ENCODE peak calls at places on chromosome 9, in ten cellular contexts. X, H, N, W, V, C, K, R, U and D are unnamed samples.

GRCh38 chr9:70091103-70091502 is 47.5 kb downstream of the MAMDC2 start:
- DNase-seq in X (no peak), H (no peak), N (no peak), W (no peak), V (no peak), C (no peak), K (no peak), R (no peak), U (no peak), D (no peak)

GRCh38 chr9:95588724-95589282 is 72.0 kb upstream of the PTCH1 start:
- DNase-seq in X (no peak), H (no peak), N (no peak), W (no peak), V (no peak), C (no peak), K (no peak), R (no peak), U (no peak), D (no peak)

GRCh38 chr9:134493471-134494272 is 147.9 kb upstream of the COL5A1 start:
- DNase-seq in X (no peak), H (no peak), N (no peak), W (no peak), V (no peak), C (no peak), K (no peak), R (peak), U (no peak), D (no peak)

GRCh38 chr9:107542401-107542800 is 52.8 kb upstream of the KLF4 start:
- DNase-seq in X (no peak), H (no peak), N (no peak), W (no peak), V (no peak), C (no peak), K (no peak), R (no peak), U (no peak), D (no peak)

GRCh38 chr9:135879237-135879601 is 28.1 kb downstream of the CAMSAP1 start:
- DNase-seq in X (no peak), H (no peak), N (no peak), W (no peak), V (no peak), C (no peak), K (no peak), R (no peak), U (no peak), D (no peak)

GRCh38 chr9:14710804-14711203 is 11.7 kb downstream of the CER1 start:
- DNase-seq in X (no peak), H (no peak), N (no peak), W (no peak), V (no peak), C (no peak), K (no peak), R (no peak), U (no peak), D (no peak)

GRCh38 chr9:92882276-92882675 is 4.4 kb upstream of the ZNF484 start:
- DNase-seq in X (no peak), H (no peak), N (no peak), W (no peak), V (no peak), C (no peak), K (no peak), R (no peak), U (no peak), D (no peak)

GRCh38 chr9:93091056-93091452 is 5.0 kb upstream of the CARD19 start:
- DNase-seq in X (no peak), H (no peak), N (no peak), W (no peak), V (no peak), C (no peak), K (no peak), R (peak), U (no peak), D (no peak)

GRCh38 chr9:129221233-129221632 is 43.2 kb upstream of the IER5L start:
- DNase-seq in X (no peak), H (no peak), N (no peak), W (no peak), V (peak), C (no peak), K (no peak), R (peak), U (no peak), D (peak)

GRCh38 chr9:1722404-1722803 is 292.7 kb upstream of the SMARCA2 start:
- DNase-seq in X (no peak), H (no peak), N (no peak), W (no peak), V (no peak), C (no peak), K (no peak), R (no peak), U (no peak), D (no peak)

GRCh38 chr9:133606722-133607053 is 2.5 kb downstream of the FAM163B start:
- DNase-seq in X (no peak), H (no peak), N (no peak), W (no peak), V (no peak), C (peak), K (no peak), R (no peak), U (no peak), D (no peak)

GRCh38 chr9:68704804-68705635 is at the start of gene PIP5K1B:
- DNase-seq in X (peak), H (peak), N (peak), W (peak), V (no peak), C (peak), K (peak), R (peak), U (peak), D (peak)

GRCh38 chr9:120289091-120289490 is 290.9 kb downstream of the CDK5RAP2 start:
- DNase-seq in X (no peak), H (no peak), N (no peak), W (no peak), V (no peak), C (no peak), K (no peak), R (no peak), U (no peak), D (no peak)

GRCh38 chr9:98502311-98502975 is 206.3 kb downstream of the GABBR2 start:
- DNase-seq in X (no peak), H (no peak), N (no peak), W (no peak), V (no peak), C (no peak), K (no peak), R (no peak), U (no peak), D (no peak)

GRCh38 chr9:109117856-109118801 is 1.6 kb downstream of the TMEM245 start:
- DNase-seq in X (no peak), H (no peak), N (no peak), W (no peak), V (peak), C (no peak), K (no peak), R (no peak), U (peak), D (peak)

GRCh38 chr9:110278080-110278707 is 21.9 kb upstream of the TXN start:
- DNase-seq in X (no peak), H (no peak), N (no peak), W (no peak), V (no peak), C (no peak), K (no peak), R (no peak), U (no peak), D (no peak)

GRCh38 chr9:281753-282645 is 67.3 kb downstream of the DOCK8 start:
- DNase-seq in X (no peak), H (no peak), N (no peak), W (no peak), V (no peak), C (no peak), K (peak), R (no peak), U (no peak), D (no peak)

GRCh38 chr9:83385317-83385716 is 152.9 kb downstream of the FRMD3 start:
- DNase-seq in X (no peak), H (no peak), N (no peak), W (no peak), V (no peak), C (peak), K (no peak), R (no peak), U (no peak), D (no peak)

GRCh38 chr9:32426278-32426939 is 42.0 kb downstream of the ACO1 start:
- DNase-seq in X (no peak), H (no peak), N (no peak), W (no peak), V (no peak), C (peak), K (no peak), R (no peak), U (no peak), D (no peak)